ENCODE peak calls at places on chromosomes 3 and 15, in five cellular contexts. X is iPS DF 6.9; W is left ventricle myocardium inferior; N is SK-N-SH; U is CD8-positive, alpha-beta T cell. B is an unnamed sample. For H3K9me3, the result is how much of the 10 kb centered on the place peaks cover.

GRCh38 chr3:79651536-79652065 is 116.2 kb downstream of the ROBO1 start:
- DNase-seq in W (no peak), X (no peak), U (no peak), N (no peak), B (no peak)

GRCh38 chr3:184741798-184742675 is 30.2 kb upstream of the MAGEF1 start:
- DNase-seq in U (no peak), N (peak), W (no peak), X (no peak), B (no peak)

GRCh38 chr3:66495633-66496032 is 5.2 kb downstream of the LRIG1 start:
- DNase-seq in W (no peak), N (no peak), U (no peak), X (no peak), B (peak)

GRCh38 chr15:88651971-88652370 is 13.2 kb downstream of the ISG20 start:
- DNase-seq in N (no peak), X (no peak), W (no peak), U (no peak), B (no peak)

GRCh38 chr15:85367741-85368140 is 12.7 kb upstream of the AKAP13 start:
- DNase-seq in W (no peak), N (no peak), X (no peak), U (no peak), B (no peak)

GRCh38 chr3:104951426-104951825 is 415.3 kb upstream of the ALCAM start:
- DNase-seq in W (no peak), U (no peak), N (no peak), X (no peak), B (no peak)

GRCh38 chr3:161264771-161265343 is 43.7 kb downstream of the NMD3 start:
- DNase-seq in X (no peak), W (no peak), N (no peak), U (no peak), B (no peak)

GRCh38 chr3:5002174-5002870 is 23.1 kb downstream of the BHLHE40 start:
- DNase-seq in N (no peak), W (no peak), U (peak), X (no peak), B (no peak)

GRCh38 chr3:193599393-193599792 is 6.4 kb downstream of the OPA1 start:
- DNase-seq in N (no peak), W (no peak), X (no peak), U (no peak), B (no peak)

GRCh38 chr3:9129366-9129765 is 120.1 kb downstream of the SRGAP3 start:
- DNase-seq in W (no peak), N (no peak), X (no peak), U (no peak), B (no peak)

GRCh38 chr3:149830902-149831301 is 17.9 kb downstream of the RNF13 start:
- DNase-seq in N (no peak), X (no peak), W (no peak), U (no peak), B (no peak)
- H3K9me3 ChIP-seq in N (under half), X (under half), W (under half), U (under half), B (under half)

GRCh38 chr3:6571448-6571847 is 289.5 kb upstream of the GRM7 start:
- DNase-seq in X (no peak), W (no peak), U (no peak), N (no peak), B (no peak)
- H3K9me3 ChIP-seq in X (under half), W (under half), U (under half), N (under half), B (under half)

GRCh38 chr15:29111705-29112281 is 157.8 kb downstream of the NSMCE3 start:
- DNase-seq in U (no peak), N (no peak), X (no peak), W (no peak), B (no peak)
- H3K9me3 ChIP-seq in U (under half), N (under half), X (under half), W (under half), B (under half)

GRCh38 chr15:25186906-25187645 is 232.3 kb downstream of the SNRPN start:
- DNase-seq in N (no peak), W (no peak), X (no peak), U (no peak), B (no peak)
- H3K9me3 ChIP-seq in N (under half), W (half or more), X (under half), U (under half), B (under half)

DNA sequence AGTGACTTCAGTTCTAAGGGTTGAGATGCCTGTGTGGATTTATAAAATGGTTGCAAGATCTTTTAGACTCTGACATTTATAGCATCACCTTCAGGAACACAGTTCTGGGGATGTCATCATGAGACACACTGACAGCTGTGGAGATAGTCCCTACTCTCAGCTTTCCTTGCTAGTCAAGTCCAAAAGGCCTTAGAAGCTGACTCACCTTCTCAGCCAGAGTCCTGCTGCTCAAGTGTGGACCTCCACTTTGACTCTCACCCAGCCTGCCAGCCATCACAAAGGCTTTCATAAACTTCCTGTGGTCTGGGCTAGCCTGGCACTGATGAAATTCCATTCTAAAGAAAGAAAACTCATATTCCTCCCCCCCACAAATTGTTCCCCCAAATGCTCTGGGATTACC is 44.8 kb downstream of the TMEM39A start:
- DNase-seq in U (no peak), N (no peak), W (no peak), X (no peak), B (no peak)
- H3K9me3 ChIP-seq in U (under half), N (under half), W (under half), X (under half), B (under half)